ENCODE peak calls at places on chromosomes 13 and 19, in seven cellular contexts. Q is endodermal cell, Y is fibroblast of the aortic adventitia, V is K562, H is neural crest cell, Z is upper lobe of left lung, A is neural progenitor cell. F is an unnamed sample.

GRCh38 chr19:30686252-30686762 is 314.1 kb downstream of the ZNF536 start:
- DNase-seq in Q (peak), Y (peak), V (no peak), H (no peak), Z (peak), A (no peak), F (no peak)

GRCh38 chr13:91468301-91468700 is 69.9 kb downstream of the GPC5 start:
- DNase-seq in Q (no peak), Y (no peak), V (no peak), H (no peak), Z (no peak), A (no peak), F (no peak)

GRCh38 chr19:33683881-33684549 is 62.3 kb downstream of the CHST8 start:
- DNase-seq in Q (peak), Y (peak), V (peak), H (peak), Z (no peak), A (peak), F (peak)

GRCh38 chr19:16849168-16849567 is 20.0 kb downstream of the SIN3B start:
- DNase-seq in Q (no peak), Y (peak), V (no peak), H (no peak), Z (no peak), A (no peak), F (no peak)

GRCh38 chr19:30739394-30739793 is 367.2 kb downstream of the ZNF536 start:
- DNase-seq in Q (no peak), Y (peak), V (no peak), H (no peak), Z (no peak), A (no peak), F (no peak)

GRCh38 chr13:34419025-34419424 is 523.0 kb upstream of the NBEA start:
- DNase-seq in Q (no peak), Y (no peak), V (no peak), H (no peak), Z (no peak), A (no peak), F (no peak)

GRCh38 chr13:98927954-98928927 is 49.6 kb downstream of the DOCK9 start:
- DNase-seq in Q (peak), Y (peak), V (peak), H (no peak), Z (no peak), A (no peak), F (no peak)

GRCh38 chr19:18046066-18046718 is 38.2 kb downstream of the ARRDC2 start:
- DNase-seq in Q (no peak), Y (peak), V (peak), H (no peak), Z (no peak), A (no peak), F (no peak)

GRCh38 chr13:77545626-77546412 is 10.3 kb downstream of the SCEL start:
- DNase-seq in Q (no peak), Y (no peak), V (no peak), H (no peak), Z (no peak), A (no peak), F (no peak)

GRCh38 chr19:53540091-53540490 is 2.1 kb downstream of the ZNF331 start:
- DNase-seq in Q (no peak), Y (no peak), V (no peak), H (no peak), Z (no peak), A (no peak), F (no peak)

GRCh38 chr13:63184693-63185092 is 1769.0 kb upstream of the PCDH20 start:
- DNase-seq in Q (peak), Y (peak), V (no peak), H (no peak), Z (no peak), A (peak), F (peak)

GRCh38 chr19:3737487-3738205 is 23.8 kb downstream of the APBA3 start:
- DNase-seq in Q (no peak), Y (no peak), V (no peak), H (no peak), Z (no peak), A (no peak), F (no peak)

GRCh38 chr19:29805026-29805925 is 6.5 kb upstream of the CCNE1 start:
- DNase-seq in Q (no peak), Y (peak), V (no peak), H (no peak), Z (no peak), A (no peak), F (no peak)

GRCh38 chr13:66887088-66887487 is 343.0 kb downstream of the PCDH9 start:
- DNase-seq in Q (no peak), Y (peak), V (no peak), H (no peak), Z (no peak), A (no peak), F (no peak)

GRCh38 chr13:84279166-84279565 is 396.9 kb upstream of the SLITRK1 start:
- DNase-seq in Q (no peak), Y (no peak), V (no peak), H (no peak), Z (no peak), A (no peak), F (no peak)

GRCh38 chr13:101474419-101474957 is 22.0 kb downstream of the ITGBL1 start:
- DNase-seq in Q (peak), Y (peak), V (no peak), H (peak), Z (no peak), A (peak), F (peak)

GRCh38 chr13:38898481-38898880 is 92.2 kb downstream of the STOML3 start:
- DNase-seq in Q (no peak), Y (no peak), V (no peak), H (no peak), Z (no peak), A (no peak), F (no peak)

GRCh38 chr13:91722267-91722884 is 324.0 kb downstream of the GPC5 start:
- DNase-seq in Q (no peak), Y (peak), V (peak), H (no peak), Z (no peak), A (peak), F (no peak)

GRCh38 chr13:99981115-99982020 is at the start of gene ZIC2:
- DNase-seq in Q (peak), Y (no peak), V (peak), H (no peak), Z (peak), A (peak), F (peak)

GRCh38 chr19:33434886-33435705 is 61.6 kb downstream of the CEBPG start:
- DNase-seq in Q (no peak), Y (no peak), V (no peak), H (no peak), Z (no peak), A (peak), F (no peak)

GRCh38 chr13:47334173-47334572 is 437.3 kb upstream of the HTR2A start:
- DNase-seq in Q (no peak), Y (peak), V (no peak), H (no peak), Z (no peak), A (no peak), F (no peak)

GRCh38 chr19:32651729-32652140 is 23.2 kb downstream of the ANKRD27 start:
- DNase-seq in Q (peak), Y (no peak), V (no peak), H (peak), Z (no peak), A (peak), F (peak)

GRCh38 chr13:93227280-93227905 is 786 bp downstream of the GPC6 start:
- DNase-seq in Q (peak), Y (peak), V (no peak), H (no peak), Z (peak), A (peak), F (peak)

GRCh38 chr19:44961821-44962220 is 6.6 kb downstream of the CLPTM1 start:
- DNase-seq in Q (no peak), Y (no peak), V (no peak), H (no peak), Z (no peak), A (no peak), F (no peak)

GRCh38 chr19:34475026-34475974 is 6.3 kb upstream of the WTIP start:
- DNase-seq in Q (no peak), Y (peak), V (peak), H (no peak), Z (no peak), A (no peak), F (no peak)

GRCh38 chr13:86510792-86511191 is 711.6 kb upstream of the SLITRK6 start:
- DNase-seq in Q (no peak), Y (no peak), V (no peak), H (no peak), Z (no peak), A (no peak), F (no peak)

GRCh38 chr19:30358319-30358718 is 13.9 kb upstream of the ZNF536 start:
- DNase-seq in Q (no peak), Y (no peak), V (no peak), H (no peak), Z (no peak), A (no peak), F (no peak)

GRCh38 chr13:98129059-98129741 is 13.7 kb upstream of the FARP1 start:
- DNase-seq in Q (no peak), Y (no peak), V (no peak), H (no peak), Z (no peak), A (no peak), F (no peak)

GRCh38 chr19:28560786-28561185 is 652.2 kb downstream of the UQCRFS1 start:
- DNase-seq in Q (no peak), Y (no peak), V (peak), H (no peak), Z (no peak), A (no peak), F (no peak)
- TF ChIP-seq CTCF in Q (peak), Y (no peak), V (peak), H (peak), Z (no peak), A (peak), F (no peak)

GRCh38 chr19:47272448-47273312 is 2.0 kb upstream of the INAFM1 start:
- DNase-seq in Q (peak), Y (peak), V (peak), H (no peak), Z (no peak), A (peak), F (no peak)
- TF ChIP-seq CTCF in Q (peak), Y (peak), V (peak), H (no peak), Z (no peak), A (no peak), F (no peak)

GRCh38 chr19:5026706-5027273 is 57.9 kb downstream of the KDM4B start:
- DNase-seq in Q (no peak), Y (peak), V (no peak), H (no peak), Z (peak), A (no peak), F (peak)
- TF ChIP-seq CTCF in Q (peak), Y (peak), V (no peak), H (no peak), Z (no peak), A (peak), F (peak)

DNA sequence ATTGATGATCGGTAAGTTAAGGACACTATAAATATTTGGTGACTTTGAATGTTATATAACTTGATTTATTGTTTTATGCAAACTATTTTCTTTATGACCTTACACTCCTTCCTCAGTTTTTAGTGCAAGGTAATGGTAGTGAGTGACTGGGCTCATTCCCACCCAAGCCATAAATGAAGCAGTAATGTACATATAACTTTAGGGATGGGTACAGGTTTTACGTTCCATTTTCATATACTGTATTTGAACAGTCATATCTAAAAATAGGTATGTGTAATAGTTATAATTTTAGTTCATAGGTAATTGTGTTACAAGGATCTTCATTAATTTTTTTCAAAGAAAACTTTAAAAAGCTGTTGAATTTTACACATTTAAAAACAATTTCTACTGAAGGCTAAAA is 101.0 kb downstream of the PDS5B start:
- DNase-seq in Q (no peak), Y (no peak), V (no peak), H (no peak), Z (no peak), A (no peak), F (no peak)
- TF ChIP-seq CTCF in Q (no peak), Y (no peak), V (no peak), H (no peak), Z (no peak), A (no peak), F (no peak)

DNA sequence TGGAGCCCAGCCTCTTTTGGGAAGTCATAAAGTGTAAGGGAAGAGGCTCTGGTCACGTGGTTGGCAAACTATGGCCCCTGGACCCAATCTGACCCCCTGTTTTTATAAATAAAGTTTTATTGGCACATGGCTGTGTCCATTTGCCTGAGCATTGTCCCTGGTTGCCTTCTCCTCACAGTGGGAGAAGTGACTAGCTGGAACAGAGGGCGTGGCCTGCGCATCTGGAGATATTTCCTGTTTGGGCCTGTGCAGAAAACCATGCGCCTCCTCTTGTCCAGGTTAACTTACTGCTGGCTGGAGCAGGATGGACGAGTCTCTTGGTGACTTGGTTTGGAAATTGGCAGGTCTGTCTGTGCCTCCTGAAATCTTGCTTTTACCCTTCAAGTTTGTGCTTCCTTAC is 48.3 kb downstream of the KDM4B start:
- DNase-seq in Q (no peak), Y (no peak), V (peak), H (no peak), Z (no peak), A (no peak), F (no peak)
- TF ChIP-seq CTCF in Q (no peak), Y (no peak), V (no peak), H (no peak), Z (no peak), A (no peak), F (no peak)

DNA sequence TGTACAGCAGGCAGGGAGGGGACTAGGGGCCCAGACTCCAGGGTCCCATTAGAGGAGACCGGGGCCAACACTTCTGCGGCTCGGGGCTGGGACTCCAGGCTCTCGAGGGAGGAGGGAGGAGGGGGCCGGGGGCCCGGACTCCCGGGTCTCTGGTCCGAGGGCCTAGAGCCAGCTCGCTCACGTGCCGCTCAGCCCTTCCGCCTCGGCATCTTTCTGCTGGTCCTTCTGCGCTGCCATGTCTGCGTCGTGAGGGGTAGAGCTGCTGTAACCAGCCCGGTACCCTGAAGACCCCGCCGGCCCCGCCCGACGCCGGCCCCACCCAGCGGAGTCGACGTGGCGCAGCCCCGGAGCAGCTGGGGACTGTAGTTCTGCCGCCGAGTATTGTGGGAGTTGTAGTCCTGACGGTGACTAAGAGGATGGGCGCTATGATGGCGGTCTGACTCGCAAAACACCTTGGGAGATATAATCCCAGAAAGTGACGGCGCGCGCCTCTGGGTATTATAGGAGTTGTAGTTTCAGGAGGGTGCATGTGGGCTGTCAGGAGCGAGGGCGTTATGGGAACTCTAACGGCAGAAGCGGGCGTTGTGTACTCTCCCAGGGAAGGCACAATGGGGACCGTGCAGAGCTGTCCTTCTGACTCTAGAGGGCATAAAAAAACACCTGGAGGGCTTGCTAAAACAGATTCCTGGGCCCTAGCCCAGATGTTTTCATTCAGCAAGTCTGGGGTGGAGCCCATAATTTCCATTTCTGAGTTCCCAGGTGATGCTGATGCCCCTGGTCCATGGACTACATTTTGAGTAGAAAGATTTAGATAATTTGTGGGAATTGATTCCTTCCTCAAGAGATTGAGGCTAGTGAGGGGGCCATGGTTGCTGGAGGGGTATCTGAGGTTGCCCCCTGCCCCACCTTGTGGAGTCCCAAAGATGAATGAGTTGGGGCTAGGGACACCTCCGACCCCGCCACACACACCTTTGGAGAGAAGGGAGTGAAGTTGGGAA is at the start of gene RABAC1:
- DNase-seq in Q (peak), Y (peak), V (peak), H (peak), Z (peak), A (peak), F (peak)
- TF ChIP-seq CTCF in Q (peak), Y (peak), V (peak), H (peak), Z (no peak), A (peak), F (no peak)

DNA sequence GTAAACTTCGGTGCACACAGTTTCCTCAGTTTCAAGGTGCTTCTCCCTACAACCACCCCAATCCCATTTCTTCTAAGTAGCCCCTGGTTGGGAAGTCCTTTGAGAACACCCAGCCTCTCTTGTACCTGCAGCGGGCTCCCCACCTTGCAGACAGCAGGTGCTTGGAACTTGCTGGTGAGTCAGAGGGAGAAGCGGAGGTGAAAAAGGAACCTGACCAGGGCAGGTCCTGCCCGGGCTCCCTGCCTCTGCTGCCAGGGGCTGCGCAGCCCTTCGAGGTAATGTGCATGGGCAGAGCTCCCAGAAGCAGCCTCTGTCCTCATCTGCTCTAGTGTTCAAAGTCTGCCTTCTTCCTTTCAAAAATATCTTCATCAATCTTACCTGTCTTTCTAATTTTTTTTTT is 274.0 kb upstream of the SOX1 start:
- DNase-seq in Q (no peak), Y (no peak), V (no peak), H (no peak), Z (peak), A (no peak), F (no peak)
- TF ChIP-seq CTCF in Q (no peak), Y (no peak), V (no peak), H (no peak), Z (no peak), A (no peak), F (no peak)

DNA sequence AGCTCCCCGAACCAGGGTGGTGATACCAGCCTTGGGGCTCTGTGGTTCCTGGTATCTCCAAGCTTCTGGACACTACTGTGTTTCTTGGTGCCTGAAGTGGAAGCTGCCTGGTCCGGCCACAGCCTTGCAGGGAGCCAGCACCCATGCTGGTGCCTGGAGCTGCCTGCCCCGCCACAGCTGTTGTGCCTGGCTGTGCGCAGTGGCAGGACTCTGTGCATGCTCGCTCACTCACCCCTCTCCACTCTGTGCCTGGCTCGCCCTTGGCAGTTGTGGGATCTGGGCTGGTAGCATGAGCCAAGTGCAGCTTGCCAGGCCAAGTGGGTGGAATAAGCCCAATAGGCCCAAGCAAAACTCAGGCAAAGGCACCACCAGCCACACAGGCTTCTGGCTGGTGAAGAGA is 1225.3 kb downstream of the SLITRK5 start:
- DNase-seq in Q (no peak), Y (no peak), V (no peak), H (no peak), Z (peak), A (no peak), F (no peak)
- TF ChIP-seq CTCF in Q (no peak), Y (no peak), V (no peak), H (no peak), Z (no peak), A (no peak), F (no peak)